ENCODE peak calls at places on chromosome 7, in seven cellular contexts. One of them, this sample, is unnamed.
A peak's percentile ranks its signal among the peaks of the same experiment; 100 is the strongest.

GRCh38 chr7:77651544-77652162 is 44.6 kb upstream of the RSBN1L start:
- DNase-seq in HTR-8/SVneo: peak; percentile 26
- DNase-seq in tibial artery: no peak
- DNase-seq in T-helper 1 cell: no peak
- DNase-seq in Jurkat, Clone E6-1: peak; percentile 30
- DNase-seq in stimulated activated CD4-positive, alpha-beta T cell treated with anti-CD3 and anti-CD28 coated beads, Interleukin-12 subunit alpha, Interleukin-12 subunit beta, amount 100 ng/mL, for 4 hours: no peak
- DNase-seq in T-helper 9 cell: peak; percentile 5
- DNase-seq in this sample: no peak

GRCh38 chr7:69775231-69775771 is 177.0 kb downstream of the AUTS2 start:
- DNase-seq in HTR-8/SVneo: no peak
- DNase-seq in tibial artery: peak; percentile 36
- DNase-seq in T-helper 1 cell: no peak
- DNase-seq in Jurkat, Clone E6-1: no peak
- DNase-seq in stimulated activated CD4-positive, alpha-beta T cell treated with anti-CD3 and anti-CD28 coated beads, Interleukin-12 subunit alpha, Interleukin-12 subunit beta, amount 100 ng/mL, for 4 hours: no peak
- DNase-seq in T-helper 9 cell: no peak
- DNase-seq in this sample: no peak

GRCh38 chr7:122970740-122971725 is 24.5 kb downstream of the TAS2R16 start:
- DNase-seq in HTR-8/SVneo: no peak
- DNase-seq in tibial artery: no peak
- DNase-seq in T-helper 1 cell: no peak
- DNase-seq in Jurkat, Clone E6-1: no peak
- DNase-seq in stimulated activated CD4-positive, alpha-beta T cell treated with anti-CD3 and anti-CD28 coated beads, Interleukin-12 subunit alpha, Interleukin-12 subunit beta, amount 100 ng/mL, for 4 hours: no peak
- DNase-seq in T-helper 9 cell: no peak
- DNase-seq in this sample: no peak

GRCh38 chr7:116122972-116123595 is 87.3 kb upstream of the TES start:
- DNase-seq in HTR-8/SVneo: peak; percentile 1
- DNase-seq in tibial artery: no peak
- DNase-seq in T-helper 1 cell: no peak
- DNase-seq in Jurkat, Clone E6-1: peak; percentile 38
- DNase-seq in stimulated activated CD4-positive, alpha-beta T cell treated with anti-CD3 and anti-CD28 coated beads, Interleukin-12 subunit alpha, Interleukin-12 subunit beta, amount 100 ng/mL, for 4 hours: no peak
- DNase-seq in T-helper 9 cell: no peak
- DNase-seq in this sample: no peak

GRCh38 chr7:17040701-17041100 is 158.9 kb upstream of the AGR3 start:
- DNase-seq in HTR-8/SVneo: no peak
- DNase-seq in tibial artery: no peak
- DNase-seq in T-helper 1 cell: no peak
- DNase-seq in Jurkat, Clone E6-1: no peak
- DNase-seq in stimulated activated CD4-positive, alpha-beta T cell treated with anti-CD3 and anti-CD28 coated beads, Interleukin-12 subunit alpha, Interleukin-12 subunit beta, amount 100 ng/mL, for 4 hours: no peak
- DNase-seq in T-helper 9 cell: no peak
- DNase-seq in this sample: no peak

GRCh38 chr7:9017251-9017650 is 583.8 kb downstream of the NXPH1 start:
- DNase-seq in HTR-8/SVneo: no peak
- DNase-seq in tibial artery: no peak
- DNase-seq in T-helper 1 cell: no peak
- DNase-seq in Jurkat, Clone E6-1: no peak
- DNase-seq in stimulated activated CD4-positive, alpha-beta T cell treated with anti-CD3 and anti-CD28 coated beads, Interleukin-12 subunit alpha, Interleukin-12 subunit beta, amount 100 ng/mL, for 4 hours: no peak
- DNase-seq in T-helper 9 cell: no peak
- DNase-seq in this sample: no peak

GRCh38 chr7:29078286-29078685 is 68.1 kb downstream of the CPVL start:
- DNase-seq in HTR-8/SVneo: no peak
- DNase-seq in tibial artery: no peak
- DNase-seq in T-helper 1 cell: no peak
- DNase-seq in Jurkat, Clone E6-1: no peak
- DNase-seq in stimulated activated CD4-positive, alpha-beta T cell treated with anti-CD3 and anti-CD28 coated beads, Interleukin-12 subunit alpha, Interleukin-12 subunit beta, amount 100 ng/mL, for 4 hours: no peak
- DNase-seq in T-helper 9 cell: no peak
- DNase-seq in this sample: no peak

GRCh38 chr7:139035588-139036353 is at the start of gene ZC3HAV1L:
- DNase-seq in HTR-8/SVneo: peak; percentile 60
- DNase-seq in tibial artery: peak; percentile 33
- DNase-seq in T-helper 1 cell: peak; percentile 22
- DNase-seq in Jurkat, Clone E6-1: peak; percentile 63
- DNase-seq in stimulated activated CD4-positive, alpha-beta T cell treated with anti-CD3 and anti-CD28 coated beads, Interleukin-12 subunit alpha, Interleukin-12 subunit beta, amount 100 ng/mL, for 4 hours: peak; percentile 56
- DNase-seq in T-helper 9 cell: peak; percentile 11
- DNase-seq in this sample: peak; percentile 53

GRCh38 chr7:150945853-150946825 is 32.0 kb downstream of the KCNH2 start:
- DNase-seq in HTR-8/SVneo: no peak
- DNase-seq in tibial artery: peak; percentile 17
- DNase-seq in T-helper 1 cell: no peak
- DNase-seq in Jurkat, Clone E6-1: no peak
- DNase-seq in stimulated activated CD4-positive, alpha-beta T cell treated with anti-CD3 and anti-CD28 coated beads, Interleukin-12 subunit alpha, Interleukin-12 subunit beta, amount 100 ng/mL, for 4 hours: no peak
- DNase-seq in T-helper 9 cell: no peak
- DNase-seq in this sample: peak; percentile 51

GRCh38 chr7:25260862-25261454 is 32.7 kb upstream of the NPVF start:
- DNase-seq in HTR-8/SVneo: no peak
- DNase-seq in tibial artery: no peak
- DNase-seq in T-helper 1 cell: no peak
- DNase-seq in Jurkat, Clone E6-1: peak; percentile 90
- DNase-seq in stimulated activated CD4-positive, alpha-beta T cell treated with anti-CD3 and anti-CD28 coated beads, Interleukin-12 subunit alpha, Interleukin-12 subunit beta, amount 100 ng/mL, for 4 hours: no peak
- DNase-seq in T-helper 9 cell: no peak
- DNase-seq in this sample: no peak

GRCh38 chr7:104548861-104549260 is 220.5 kb downstream of the LHFPL3 start:
- DNase-seq in HTR-8/SVneo: no peak
- DNase-seq in tibial artery: no peak
- DNase-seq in T-helper 1 cell: no peak
- DNase-seq in Jurkat, Clone E6-1: no peak
- DNase-seq in stimulated activated CD4-positive, alpha-beta T cell treated with anti-CD3 and anti-CD28 coated beads, Interleukin-12 subunit alpha, Interleukin-12 subunit beta, amount 100 ng/mL, for 4 hours: no peak
- DNase-seq in T-helper 9 cell: no peak
- DNase-seq in this sample: no peak

GRCh38 chr7:28823582-28823981 is 134.5 kb downstream of the TRIL start:
- DNase-seq in HTR-8/SVneo: no peak
- DNase-seq in tibial artery: no peak
- DNase-seq in T-helper 1 cell: no peak
- DNase-seq in Jurkat, Clone E6-1: no peak
- DNase-seq in stimulated activated CD4-positive, alpha-beta T cell treated with anti-CD3 and anti-CD28 coated beads, Interleukin-12 subunit alpha, Interleukin-12 subunit beta, amount 100 ng/mL, for 4 hours: no peak
- DNase-seq in T-helper 9 cell: no peak
- DNase-seq in this sample: no peak

GRCh38 chr7:100642534-100642907 is 1.2 kb upstream of the TFR2 start:
- DNase-seq in HTR-8/SVneo: no peak
- DNase-seq in tibial artery: no peak
- DNase-seq in T-helper 1 cell: no peak
- DNase-seq in Jurkat, Clone E6-1: peak; percentile 23
- DNase-seq in stimulated activated CD4-positive, alpha-beta T cell treated with anti-CD3 and anti-CD28 coated beads, Interleukin-12 subunit alpha, Interleukin-12 subunit beta, amount 100 ng/mL, for 4 hours: peak; percentile 16
- DNase-seq in T-helper 9 cell: no peak
- DNase-seq in this sample: no peak

GRCh38 chr7:27491534-27491933 is 171.1 kb downstream of the HIBADH start:
- DNase-seq in HTR-8/SVneo: no peak
- DNase-seq in tibial artery: no peak
- DNase-seq in T-helper 1 cell: no peak
- DNase-seq in Jurkat, Clone E6-1: no peak
- DNase-seq in stimulated activated CD4-positive, alpha-beta T cell treated with anti-CD3 and anti-CD28 coated beads, Interleukin-12 subunit alpha, Interleukin-12 subunit beta, amount 100 ng/mL, for 4 hours: no peak
- DNase-seq in T-helper 9 cell: no peak
- DNase-seq in this sample: no peak

GRCh38 chr7:150567168-150567567 is at the start of gene GIMAP4:
- DNase-seq in HTR-8/SVneo: no peak
- DNase-seq in tibial artery: no peak
- DNase-seq in T-helper 1 cell: no peak
- DNase-seq in Jurkat, Clone E6-1: no peak
- DNase-seq in stimulated activated CD4-positive, alpha-beta T cell treated with anti-CD3 and anti-CD28 coated beads, Interleukin-12 subunit alpha, Interleukin-12 subunit beta, amount 100 ng/mL, for 4 hours: no peak
- DNase-seq in T-helper 9 cell: no peak
- DNase-seq in this sample: peak; percentile 32

GRCh38 chr7:33185786-33186185 is 56.4 kb downstream of the BBS9 start:
- DNase-seq in HTR-8/SVneo: peak; percentile 50
- DNase-seq in tibial artery: no peak
- DNase-seq in T-helper 1 cell: no peak
- DNase-seq in Jurkat, Clone E6-1: peak; percentile 42
- DNase-seq in stimulated activated CD4-positive, alpha-beta T cell treated with anti-CD3 and anti-CD28 coated beads, Interleukin-12 subunit alpha, Interleukin-12 subunit beta, amount 100 ng/mL, for 4 hours: no peak
- DNase-seq in T-helper 9 cell: no peak
- DNase-seq in this sample: no peak

GRCh38 chr7:17274551-17275245 is 23.8 kb upstream of the AHR start:
- DNase-seq in HTR-8/SVneo: peak; percentile 41
- DNase-seq in tibial artery: no peak
- DNase-seq in T-helper 1 cell: no peak
- DNase-seq in Jurkat, Clone E6-1: peak; percentile 45
- DNase-seq in stimulated activated CD4-positive, alpha-beta T cell treated with anti-CD3 and anti-CD28 coated beads, Interleukin-12 subunit alpha, Interleukin-12 subunit beta, amount 100 ng/mL, for 4 hours: no peak
- DNase-seq in T-helper 9 cell: no peak
- DNase-seq in this sample: no peak

GRCh38 chr7:43938892-43939482 is 12.8 kb downstream of the UBE2D4 start:
- DNase-seq in HTR-8/SVneo: no peak
- DNase-seq in tibial artery: no peak
- DNase-seq in T-helper 1 cell: no peak
- DNase-seq in Jurkat, Clone E6-1: no peak
- DNase-seq in stimulated activated CD4-positive, alpha-beta T cell treated with anti-CD3 and anti-CD28 coated beads, Interleukin-12 subunit alpha, Interleukin-12 subunit beta, amount 100 ng/mL, for 4 hours: no peak
- DNase-seq in T-helper 9 cell: no peak
- DNase-seq in this sample: no peak

GRCh38 chr7:148763622-148764021 is 64.9 kb downstream of the CUL1 start:
- DNase-seq in HTR-8/SVneo: no peak
- DNase-seq in tibial artery: no peak
- DNase-seq in T-helper 1 cell: no peak
- DNase-seq in Jurkat, Clone E6-1: no peak
- DNase-seq in stimulated activated CD4-positive, alpha-beta T cell treated with anti-CD3 and anti-CD28 coated beads, Interleukin-12 subunit alpha, Interleukin-12 subunit beta, amount 100 ng/mL, for 4 hours: no peak
- DNase-seq in T-helper 9 cell: no peak
- DNase-seq in this sample: no peak

GRCh38 chr7:133052357-133052756 is 29.5 kb downstream of the CHCHD3 start:
- DNase-seq in HTR-8/SVneo: no peak
- DNase-seq in tibial artery: no peak
- DNase-seq in T-helper 1 cell: no peak
- DNase-seq in Jurkat, Clone E6-1: no peak
- DNase-seq in stimulated activated CD4-positive, alpha-beta T cell treated with anti-CD3 and anti-CD28 coated beads, Interleukin-12 subunit alpha, Interleukin-12 subunit beta, amount 100 ng/mL, for 4 hours: no peak
- DNase-seq in T-helper 9 cell: no peak
- DNase-seq in this sample: no peak

This sample was measured in uterus.